ENCODE peak calls at places on chromosomes 5 and 9, in six cellular contexts. B is mammary epithelial cell, H is MM.1S, X is kidney epithelial cell, R is astrocyte, W is uterus. S is an unnamed sample.

GRCh38 chr9:73869261-73869660 is 627.9 kb upstream of the RORB start:
- DNase-seq in W (no peak), B (peak), R (peak), X (peak), H (peak), S (peak)

GRCh38 chr5:162377895-162378294 is 310.3 kb downstream of the GABRG2 start:
- DNase-seq in H (no peak), W (no peak), B (no peak), R (no peak), X (no peak), S (no peak)

GRCh38 chr9:112348257-112348992 is 15.0 kb upstream of the PTBP3 start:
- DNase-seq in X (no peak), H (peak), B (peak), R (peak), W (peak), S (peak)

GRCh38 chr5:150161242-150162141 is 5.1 kb upstream of the CDX1 start:
- DNase-seq in W (peak), H (peak), B (peak), X (no peak), R (no peak), S (no peak)

GRCh38 chr9:63817622-63818518 is 1467.1 kb downstream of the FOXD4L5 start:
- DNase-seq in H (peak), B (no peak), W (peak), R (peak), X (no peak), S (peak)

GRCh38 chr5:119328753-119329602 is 26.8 kb upstream of the TNFAIP8 start:
- DNase-seq in R (peak), W (no peak), H (no peak), B (no peak), X (no peak), S (no peak)

GRCh38 chr9:138100711-138101349 is 223.2 kb downstream of the CACNA1B start:
- DNase-seq in R (no peak), B (no peak), H (no peak), X (no peak), W (no peak), S (no peak)

GRCh38 chr9:13143281-13143680 is 136.2 kb downstream of the MPDZ start:
- DNase-seq in W (no peak), X (no peak), H (no peak), R (no peak), B (no peak), S (no peak)

GRCh38 chr5:165525268-165525667 is 2019.8 kb downstream of the MAT2B start:
- DNase-seq in H (no peak), X (no peak), B (peak), W (no peak), R (peak), S (no peak)

GRCh38 chr5:152560508-152561137 is 155.5 kb upstream of the NMUR2 start:
- DNase-seq in H (peak), X (peak), W (no peak), B (peak), R (peak), S (peak)

GRCh38 chr9:133572821-133573361 is 36.3 kb downstream of the FAM163B start:
- DNase-seq in H (no peak), W (no peak), B (no peak), X (no peak), R (no peak), S (no peak)

GRCh38 chr5:72295539-72295938 is 24.5 kb downstream of the MRPS27 start:
- DNase-seq in W (no peak), B (no peak), X (no peak), R (no peak), H (no peak), S (no peak)

GRCh38 chr5:219492-219891 is 1.4 kb downstream of the SDHA start:
- DNase-seq in B (peak), X (no peak), R (peak), W (no peak), H (peak), S (no peak)

GRCh38 chr9:136314944-136315343 is 11.1 kb upstream of the CCDC187 start:
- DNase-seq in R (no peak), B (no peak), W (no peak), H (no peak), X (no peak), S (no peak)

GRCh38 chr5:80083115-80083890 is 48.2 kb downstream of the THBS4 start:
- DNase-seq in B (peak), W (peak), X (no peak), R (peak), H (peak), S (no peak)

GRCh38 chr9:127960410-127961165 is 20.2 kb downstream of the EEIG1 start:
- DNase-seq in R (no peak), W (no peak), H (no peak), B (peak), X (no peak), S (no peak)

DNA sequence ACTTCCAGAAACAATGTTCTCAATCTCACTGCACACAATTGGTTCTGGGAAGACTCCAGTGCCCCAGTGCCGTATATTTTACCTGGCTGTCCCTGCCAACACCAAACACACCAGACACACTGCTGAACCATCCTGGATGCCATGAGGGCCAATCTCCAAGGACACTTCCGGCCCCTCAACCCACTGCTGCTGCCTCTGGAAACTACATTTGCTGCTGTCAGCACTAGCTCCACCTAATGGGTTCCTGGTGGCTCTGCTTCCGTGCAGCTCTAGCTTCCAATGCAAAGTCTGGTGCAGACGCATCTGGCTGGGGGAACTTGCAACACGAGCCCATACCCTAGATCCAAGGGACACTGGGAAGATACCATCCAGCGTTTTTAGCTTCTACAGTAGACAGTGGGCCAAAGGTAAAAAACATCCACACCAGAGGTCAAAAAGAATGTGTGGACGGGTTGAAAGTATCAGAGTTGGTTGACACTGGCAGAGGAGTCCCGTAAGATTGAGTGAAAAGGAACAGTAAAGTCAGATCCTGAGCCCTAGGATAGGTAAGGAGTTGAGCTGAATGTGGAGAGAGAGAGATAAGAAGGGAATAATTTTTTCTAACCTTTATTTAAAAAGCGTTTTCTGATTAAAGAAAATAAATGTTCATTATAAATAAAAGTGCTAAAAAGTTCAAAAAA is 99.7 kb upstream of the KIF2A start:
- DNase-seq in X (no peak), W (no peak), H (no peak), B (no peak), R (no peak), S (no peak)
- TF ChIP-seq CTCF in X (no peak), W (no peak), H (no peak), B (peak), R (no peak), S (peak)

GRCh38 chr9:116468369-116468768 is 218.7 kb upstream of the TRIM32 start:
- DNase-seq in X (no peak), H (no peak), W (no peak), R (no peak), B (no peak), S (no peak)

GRCh38 chr9:116465591-116466288 is 221.4 kb upstream of the TRIM32 start:
- DNase-seq in H (no peak), B (no peak), R (no peak), W (no peak), X (no peak), S (no peak)

GRCh38 chr9:116466289-116467012 is 220.7 kb upstream of the TRIM32 start:
- DNase-seq in B (no peak), R (no peak), W (no peak), X (no peak), H (no peak), S (no peak)

GRCh38 chr9:116469128-116469527 is 218.0 kb upstream of the TRIM32 start:
- DNase-seq in H (no peak), W (no peak), X (no peak), B (no peak), R (no peak), S (no peak)

GRCh38 chr9:116467740-116468351 is 219.3 kb upstream of the TRIM32 start:
- DNase-seq in R (peak), H (no peak), W (no peak), B (no peak), X (no peak), S (no peak)
- H3K4me3 ChIP-seq in R (no peak), H (no peak), W (no peak), B (no peak), X (no peak), S (no peak)

GRCh38 chr5:31605920-31606319 is 33.0 kb upstream of the PDZD2 start:
- DNase-seq in H (no peak), W (no peak), B (no peak), X (no peak), R (no peak), S (no peak)
- TF ChIP-seq CTCF in H (no peak), W (no peak), B (no peak), X (no peak), R (no peak), S (no peak)

GRCh38 chr9:81473708-81474107 is 215.6 kb downstream of the TLE1 start:
- DNase-seq in X (no peak), R (no peak), H (no peak), W (no peak), B (no peak), S (no peak)

GRCh38 chr9:81474792-81475191 is 214.6 kb downstream of the TLE1 start:
- DNase-seq in H (no peak), W (no peak), X (no peak), B (no peak), R (no peak), S (no peak)

GRCh38 chr9:81473206-81473605 is 216.1 kb downstream of the TLE1 start:
- DNase-seq in H (no peak), R (no peak), W (no peak), B (no peak), X (no peak), S (no peak)

GRCh38 chr9:81472701-81473100 is 216.6 kb downstream of the TLE1 start:
- DNase-seq in H (no peak), B (no peak), R (no peak), W (no peak), X (no peak), S (no peak)

DNA sequence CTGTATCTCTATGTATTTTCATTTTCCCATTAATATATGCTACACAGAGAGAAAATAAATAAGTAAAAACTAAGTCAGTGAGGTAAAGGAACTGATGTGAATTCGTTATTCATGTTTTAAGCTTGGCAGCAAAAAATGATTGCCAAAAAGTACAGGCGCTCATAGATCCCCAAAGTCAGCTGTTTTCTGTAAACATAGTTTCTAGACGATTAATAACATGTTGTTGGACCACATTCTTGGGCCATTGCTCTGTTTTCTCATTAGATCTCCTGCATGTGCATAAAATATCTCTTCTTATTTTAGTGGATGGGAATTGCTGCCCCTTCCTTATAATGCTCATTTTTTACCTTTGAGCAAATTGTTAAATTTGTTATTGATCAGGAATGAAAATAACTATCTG is 215.2 kb downstream of the TLE1 start:
- DNase-seq in H (no peak), W (no peak), R (no peak), B (no peak), X (no peak), S (no peak)
- H3K4me3 ChIP-seq in H (no peak), W (no peak), R (no peak), B (no peak), X (no peak), S (no peak)

GRCh38 chr5:124647393-124647792 is 99.0 kb downstream of the ZNF608 start:
- DNase-seq in H (no peak), B (no peak), R (no peak), X (no peak), W (no peak), S (no peak)

GRCh38 chr5:124651663-124652513 is 94.6 kb downstream of the ZNF608 start:
- DNase-seq in H (peak), W (peak), X (no peak), R (peak), B (peak), S (no peak)

GRCh38 chr5:124650960-124651662 is 95.3 kb downstream of the ZNF608 start:
- DNase-seq in H (no peak), B (no peak), R (no peak), X (no peak), W (no peak), S (no peak)

GRCh38 chr5:124648902-124649467 is 97.5 kb downstream of the ZNF608 start:
- DNase-seq in H (no peak), W (no peak), B (no peak), R (no peak), X (no peak), S (no peak)

GRCh38 chr5:124649548-124650501 is 96.6 kb downstream of the ZNF608 start:
- DNase-seq in W (peak), X (peak), R (peak), B (peak), H (peak), S (peak)
- TF ChIP-seq CTCF in W (no peak), X (no peak), R (no peak), B (no peak), H (no peak), S (no peak)